ENCODE peak calls at places on chromosomes 16 and 17, in five cellular contexts. Q, E, W, N and A are unnamed samples.

GRCh38 chr17:76683011-76683755 is 27.6 kb downstream of the MXRA7 start:
- DNase-seq in N (no peak), E (no peak), Q (no peak), W (no peak), A (no peak)

GRCh38 chr16:49876716-49877129 is 20.8 kb upstream of the ZNF423 start:
- DNase-seq in W (no peak), N (no peak), E (no peak), Q (peak), A (no peak)

GRCh38 chr17:42518755-42519545 is 17.1 kb upstream of the NAGLU start:
- DNase-seq in N (no peak), W (no peak), E (no peak), Q (no peak), A (no peak)

GRCh38 chr17:53765609-53766008 is 57.1 kb upstream of the KIF2B start:
- DNase-seq in Q (no peak), E (no peak), W (no peak), N (no peak), A (no peak)

GRCh38 chr17:59618894-59619312 is 792 bp upstream of the CLTC start:
- DNase-seq in N (no peak), Q (no peak), W (no peak), E (no peak), A (no peak)

GRCh38 chr16:77306050-77306616 is 106.9 kb downstream of the SYCE1L start:
- DNase-seq in N (no peak), W (no peak), E (no peak), Q (no peak), A (no peak)

GRCh38 chr16:2082171-2082982 is 34.6 kb downstream of the TSC2 start:
- DNase-seq in N (no peak), Q (no peak), E (no peak), W (no peak), A (no peak)

GRCh38 chr16:49832177-49832576 is 23.7 kb downstream of the ZNF423 start:
- DNase-seq in E (no peak), W (no peak), Q (no peak), N (no peak), A (no peak)

GRCh38 chr16:81180578-81180977 is 57.9 kb upstream of the BCO1 start:
- DNase-seq in E (no peak), Q (no peak), N (no peak), W (no peak), A (no peak)